ENCODE peak calls at places on chromosome 3, in four cellular contexts. B, T, H and A are unnamed samples. For H3K4me1, the result is how much of the 10 kb centered on the place peaks cover.

GRCh38 chr3:76958231-76958630 is 81.7 kb upstream of the ROBO2 start:
- DNase-seq in B (no peak), T (no peak), H (no peak), A (no peak)

GRCh38 chr3:8741581-8742355 is 8.2 kb downstream of the CAV3 start:
- DNase-seq in B (peak), T (peak), H (peak), A (peak)

GRCh38 chr3:119352235-119352634 is 58.1 kb downstream of the ARHGAP31 start:
- DNase-seq in B (no peak), T (no peak), H (no peak), A (no peak)

GRCh38 chr3:189701934-189702693 is 70.9 kb downstream of the TP63 start:
- DNase-seq in B (no peak), T (no peak), H (no peak), A (no peak)

GRCh38 chr3:102104093-102104492 is 254.8 kb downstream of the NFKBIZ start:
- DNase-seq in B (no peak), T (no peak), H (no peak), A (no peak)

GRCh38 chr3:127473244-127474024 is 117.1 kb downstream of the TPRA1 start:
- DNase-seq in B (no peak), T (peak), H (peak), A (peak)

GRCh38 chr3:72462611-72463011 is 385.6 kb downstream of the SHQ1 start:
- DNase-seq in B (peak), T (no peak), H (peak), A (no peak)

GRCh38 chr3:99023590-99024192 is 122.2 kb upstream of the DCBLD2 start:
- DNase-seq in B (no peak), T (peak), H (peak), A (peak)

GRCh38 chr3:139906441-139906840 is 28.5 kb upstream of the CLSTN2 start:
- DNase-seq in B (no peak), T (peak), H (peak), A (no peak)

GRCh38 chr3:189772584-189772983 is 141.4 kb downstream of the TP63 start:
- DNase-seq in B (no peak), T (peak), H (peak), A (no peak)

GRCh38 chr3:186922790-186923189 is 7.5 kb upstream of the ST6GAL1 start:
- DNase-seq in B (no peak), T (no peak), H (no peak), A (no peak)

GRCh38 chr3:101381809-101382208 is 61.4 kb upstream of the IMPG2 start:
- DNase-seq in B (no peak), T (peak), H (peak), A (peak)

GRCh38 chr3:13045904-13046568 is 27.2 kb downstream of the IQSEC1 start:
- DNase-seq in B (peak), T (no peak), H (no peak), A (no peak)

GRCh38 chr3:32963871-32964270 is 12.4 kb downstream of the CCR4 start:
- DNase-seq in B (no peak), T (no peak), H (no peak), A (no peak)

GRCh38 chr3:105780114-105780513 is 88.7 kb downstream of the CBLB start:
- DNase-seq in B (no peak), T (no peak), H (no peak), A (no peak)

GRCh38 chr3:194906970-194907629 is 221.4 kb downstream of the FAM43A start:
- DNase-seq in B (no peak), T (no peak), H (no peak), A (no peak)

GRCh38 chr3:65904016-65904415 is 134.7 kb downstream of the MAGI1 start:
- DNase-seq in B (no peak), T (no peak), H (no peak), A (no peak)

GRCh38 chr3:46848271-46849097 is 14.8 kb downstream of the MYL3 start:
- DNase-seq in B (peak), T (no peak), H (peak), A (peak)

GRCh38 chr3:100245932-100246331 is 14.9 kb upstream of the TBC1D23 start:
- DNase-seq in B (no peak), T (no peak), H (no peak), A (peak)

GRCh38 chr3:54064486-54064885 is 57.9 kb upstream of the CACNA2D3 start:
- DNase-seq in B (no peak), T (no peak), H (no peak), A (no peak)

GRCh38 chr3:46736006-46736872 is 18.6 kb upstream of the PRSS50 start:
- DNase-seq in B (no peak), T (no peak), H (peak), A (no peak)

GRCh38 chr3:119795849-119796248 is 13.9 kb downstream of the NR1I2 start:
- DNase-seq in B (no peak), T (peak), H (no peak), A (no peak)

GRCh38 chr3:194261581-194262063 is 89.5 kb downstream of the CPN2 start:
- DNase-seq in B (no peak), T (no peak), H (no peak), A (no peak)

GRCh38 chr3:99960941-99961340 is 143.3 kb downstream of the CMSS1 start:
- DNase-seq in B (no peak), T (no peak), H (peak), A (no peak)

GRCh38 chr3:141345528-141345927 is 22.8 kb upstream of the ZBTB38 start:
- DNase-seq in B (no peak), T (no peak), H (no peak), A (no peak)

GRCh38 chr3:141345951-141346817 is 22.1 kb upstream of the ZBTB38 start:
- DNase-seq in B (no peak), T (no peak), H (no peak), A (no peak)

GRCh38 chr3:141346839-141347238 is 21.5 kb upstream of the ZBTB38 start:
- DNase-seq in B (no peak), T (no peak), H (no peak), A (no peak)

GRCh38 chr3:141349711-141350110 is 18.6 kb upstream of the ZBTB38 start:
- DNase-seq in B (no peak), T (no peak), H (no peak), A (no peak)

GRCh38 chr3:141348848-141349247 is 19.5 kb upstream of the ZBTB38 start:
- DNase-seq in B (no peak), T (no peak), H (no peak), A (no peak)
- H3K4me1 ChIP-seq in B (under half), T (under half), H (under half), A (under half)

GRCh38 chr3:197355713-197356112 is 57.3 kb upstream of the DLG1 start:
- DNase-seq in B (no peak), T (peak), H (no peak), A (no peak)
- H3K27ac ChIP-seq in B (no peak), T (no peak), H (peak), A (no peak)

GRCh38 chr3:68403741-68404140 is 528.6 kb downstream of the TAFA4 start:
- DNase-seq in B (no peak), T (no peak), H (peak), A (peak)
- H3K4me1 ChIP-seq in B (under half), T (under half), H (under half), A (under half)

GRCh38 chr3:44060164-44060563 is 181.5 kb upstream of the TOPAZ1 start:
- DNase-seq in B (no peak), T (no peak), H (no peak), A (no peak)
- H3K27ac ChIP-seq in B (no peak), T (no peak), H (no peak), A (no peak)

GRCh38 chr3:66997560-66998074 is 490 bp upstream of the KBTBD8 start:
- DNase-seq in B (peak), T (no peak), H (no peak), A (no peak)

GRCh38 chr3:66998075-66998898 is at the start of gene KBTBD8:
- DNase-seq in B (peak), T (peak), H (peak), A (peak)

GRCh38 chr3:67001086-67001861 is 3.2 kb downstream of the KBTBD8 start:
- DNase-seq in B (no peak), T (no peak), H (no peak), A (no peak)

GRCh38 chr3:67000006-67000405 is 1.9 kb downstream of the KBTBD8 start:
- DNase-seq in B (no peak), T (no peak), H (no peak), A (no peak)

DNA sequence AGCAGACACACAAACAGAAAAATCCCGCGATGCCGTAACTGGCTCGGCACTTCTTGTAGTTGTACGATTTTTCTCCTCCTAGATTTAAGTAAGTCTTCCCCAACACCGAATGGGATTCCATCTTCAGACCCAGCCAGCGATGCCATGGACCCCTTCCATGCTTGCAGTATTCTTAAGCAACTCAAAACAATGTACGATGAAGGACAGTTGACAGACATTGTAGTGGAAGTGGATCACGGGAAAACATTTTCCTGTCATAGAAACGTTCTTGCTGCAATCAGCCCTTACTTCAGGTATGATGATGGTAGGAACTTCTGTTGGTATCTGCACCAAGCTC is 760 bp downstream of the KBTBD8 start:
- DNase-seq in B (no peak), T (no peak), H (no peak), A (no peak)
- H3K4me1 ChIP-seq in B (under half), T (under half), H (under half), A (under half)

DNA sequence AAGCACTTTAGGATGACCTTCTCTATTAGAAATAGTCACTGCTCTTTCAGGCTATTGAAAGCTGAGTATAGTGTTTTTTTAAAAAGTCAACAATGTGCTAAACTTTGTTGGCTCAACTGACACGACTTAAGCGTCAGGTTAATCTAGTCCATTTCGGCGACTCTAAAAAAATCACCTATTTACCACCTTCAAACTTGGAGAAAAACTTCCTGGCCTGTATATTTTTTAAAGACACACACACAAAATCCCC is 517.8 kb downstream of the FOXP1 start:
- DNase-seq in B (no peak), T (no peak), H (no peak), A (no peak)
- H3K27ac ChIP-seq in B (peak), T (peak), H (peak), A (peak)

GRCh38 chr3:148077951-148078350 is 619.8 kb upstream of the AGTR1 start:
- DNase-seq in B (no peak), T (no peak), H (no peak), A (no peak)

GRCh38 chr3:148074057-148074456 is 623.6 kb upstream of the AGTR1 start:
- DNase-seq in B (no peak), T (no peak), H (no peak), A (no peak)

GRCh38 chr3:148075829-148076716 is 621.6 kb upstream of the AGTR1 start:
- DNase-seq in B (peak), T (peak), H (peak), A (peak)

GRCh38 chr3:148077318-148077923 is 620.3 kb upstream of the AGTR1 start:
- DNase-seq in B (no peak), T (peak), H (peak), A (peak)

DNA sequence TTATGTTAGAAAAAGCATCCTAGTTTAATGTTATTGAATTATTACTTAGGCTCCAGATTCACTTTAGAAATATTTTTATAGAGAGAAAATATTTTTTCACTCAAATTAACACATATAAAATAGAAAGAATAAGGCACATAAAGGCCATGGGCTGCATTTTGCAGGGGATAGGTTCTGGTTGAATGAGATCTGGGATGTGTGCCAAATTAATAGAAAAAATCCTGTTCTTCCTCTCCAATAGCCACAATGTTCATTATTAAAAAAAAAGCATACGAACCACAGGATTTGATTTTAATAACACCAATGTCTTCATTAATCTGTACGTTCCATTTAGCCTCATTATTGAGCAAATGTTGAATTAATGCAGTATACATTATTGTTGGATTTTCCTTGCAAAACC is 622.8 kb upstream of the AGTR1 start:
- DNase-seq in B (no peak), T (no peak), H (no peak), A (no peak)
- H3K4me1 ChIP-seq in B (under half), T (under half), H (under half), A (under half)